ENCODE peak calls at places on chromosomes 12 and 14, in six cellular contexts. L is DND-41, T is lung, H is GM23338, O is endodermal cell, P is ovary. Y is an unnamed sample. For H3K27me3, the result is how much of the 10 kb centered on the place peaks cover.

GRCh38 chr14:30195946-30196345 is 268.3 kb upstream of the PRKD1 start:
- DNase-seq in H (peak), P (no peak), L (no peak), T (no peak), O (no peak), Y (no peak)

GRCh38 chr12:92065018-92065499 is 80.6 kb downstream of the BTG1 start:
- DNase-seq in L (no peak), T (peak), H (no peak), O (no peak), P (no peak), Y (no peak)

GRCh38 chr14:104524726-104525125 is 54.8 kb upstream of the C14orf180 start:
- DNase-seq in L (no peak), T (no peak), O (peak), P (no peak), H (no peak), Y (no peak)

GRCh38 chr14:89032086-89032649 is 207.7 kb downstream of the TTC8 start:
- DNase-seq in P (no peak), T (no peak), H (peak), O (peak), L (no peak), Y (no peak)

GRCh38 chr12:81758421-81759214 is 532 bp downstream of the PPFIA2 start:
- DNase-seq in T (no peak), O (peak), L (no peak), H (peak), P (no peak), Y (peak)

GRCh38 chr12:59736786-59737185 is 141.0 kb downstream of the SLC16A7 start:
- DNase-seq in H (no peak), T (no peak), P (no peak), O (peak), L (no peak), Y (no peak)

GRCh38 chr12:94593822-94594442 is 56.4 kb downstream of the TMCC3 start:
- DNase-seq in O (no peak), P (no peak), T (no peak), L (peak), H (no peak), Y (no peak)

GRCh38 chr12:78584695-78585094 is 279.9 kb upstream of the SYT1 start:
- DNase-seq in P (no peak), T (no peak), L (no peak), H (peak), O (peak), Y (no peak)

GRCh38 chr12:13811061-13811460 is 170.3 kb downstream of the GRIN2B start:
- DNase-seq in H (no peak), O (no peak), T (no peak), P (no peak), L (no peak), Y (no peak)

GRCh38 chr14:20546877-20547276 is 14.0 kb downstream of the RNASE9 start:
- DNase-seq in L (no peak), P (no peak), H (no peak), O (no peak), T (no peak), Y (no peak)

GRCh38 chr14:70808402-70809237 is 693 bp downstream of the MAP3K9 start:
- DNase-seq in L (peak), O (peak), P (peak), T (peak), H (peak), Y (peak)

GRCh38 chr14:50013198-50013918 is 103.0 kb downstream of the VCPKMT start:
- DNase-seq in L (no peak), O (no peak), P (no peak), H (no peak), T (no peak), Y (no peak)

GRCh38 chr12:111578971-111579340 is 20.2 kb downstream of the ATXN2 start:
- DNase-seq in P (no peak), T (no peak), L (no peak), H (no peak), O (no peak), Y (no peak)

GRCh38 chr12:111437816-111438454 is 32.2 kb downstream of the SH2B3 start:
- DNase-seq in O (peak), H (no peak), T (peak), P (no peak), L (no peak), Y (no peak)

GRCh38 chr14:60514378-60515243 is 5.7 kb downstream of the SIX6 start:
- DNase-seq in O (peak), T (no peak), P (no peak), H (peak), L (no peak), Y (no peak)

GRCh38 chr12:89162704-89163261 is 189.5 kb downstream of the DUSP6 start:
- DNase-seq in T (peak), H (no peak), O (no peak), L (peak), P (peak), Y (no peak)

GRCh38 chr14:73724696-73725095 is 10.5 kb upstream of the PNMA1 start:
- DNase-seq in P (no peak), O (no peak), H (no peak), L (no peak), T (no peak), Y (no peak)

GRCh38 chr12:78359530-78359929 is 505.0 kb upstream of the SYT1 start:
- DNase-seq in H (no peak), L (no peak), O (no peak), P (peak), T (no peak), Y (no peak)

GRCh38 chr12:124601699-124602098 is 34.3 kb upstream of the NCOR2 start:
- DNase-seq in O (no peak), P (no peak), T (no peak), H (no peak), L (no peak), Y (no peak)

GRCh38 chr12:716506-716905 is 35.9 kb upstream of the WNK1 start:
- DNase-seq in T (no peak), P (peak), L (no peak), O (no peak), H (no peak), Y (no peak)

GRCh38 chr12:65306603-65307501 is 28.4 kb downstream of the MSRB3 start:
- DNase-seq in P (no peak), H (peak), T (no peak), O (peak), L (peak), Y (no peak)

GRCh38 chr12:24565300-24565699 is 383.6 kb downstream of the BCAT1 start:
- DNase-seq in O (peak), L (no peak), H (peak), T (no peak), P (peak), Y (no peak)

GRCh38 chr12:120774169-120774916 is 48.7 kb downstream of the ACADS start:
- DNase-seq in P (no peak), O (no peak), L (no peak), H (no peak), T (no peak), Y (no peak)

GRCh38 chr14:89755816-89756215 is 198.7 kb downstream of the EFCAB11 start:
- DNase-seq in P (no peak), L (no peak), O (no peak), H (no peak), T (no peak), Y (no peak)

GRCh38 chr12:127223011-127223410 is 1044.0 kb upstream of the TMEM132C start:
- DNase-seq in O (no peak), H (no peak), L (no peak), T (no peak), P (no peak), Y (no peak)

GRCh38 chr12:78179346-78179745 is 348.7 kb downstream of the NAV3 start:
- DNase-seq in O (no peak), T (no peak), H (no peak), L (no peak), P (no peak), Y (no peak)

GRCh38 chr12:82781288-82782078 is 94.8 kb downstream of the TMTC2 start:
- DNase-seq in O (no peak), H (peak), T (no peak), L (no peak), P (no peak), Y (no peak)

GRCh38 chr14:100714205-100714781 is 12.4 kb upstream of the DLK1 start:
- DNase-seq in T (no peak), H (no peak), P (no peak), L (peak), O (no peak), Y (no peak)

GRCh38 chr12:106114084-106115068 is 24.4 kb downstream of the NUAK1 start:
- DNase-seq in P (peak), O (no peak), H (no peak), L (no peak), T (no peak), Y (no peak)

GRCh38 chr14:37870947-37871346 is 275.5 kb downstream of the TTC6 start:
- DNase-seq in P (no peak), H (no peak), O (no peak), L (no peak), T (no peak), Y (no peak)

GRCh38 chr14:36940476-36940875 is 231.9 kb downstream of the SLC25A21 start:
- DNase-seq in T (no peak), H (no peak), P (no peak), L (no peak), O (no peak), Y (no peak)

GRCh38 chr14:90336401-90336800 is 4.7 kb upstream of the NRDE2 start:
- DNase-seq in P (no peak), T (no peak), O (no peak), H (no peak), L (no peak), Y (no peak)

GRCh38 chr14:101334656-101335055 is 226.6 kb upstream of the DIO3 start:
- DNase-seq in L (no peak), O (no peak), H (no peak), T (no peak), P (no peak), Y (no peak)

GRCh38 chr12:111597731-111598636 is 1.1 kb downstream of the ATXN2 start:
- DNase-seq in P (peak), O (peak), T (peak), L (peak), H (peak), Y (peak)

GRCh38 chr12:109539508-109539907 is 33.8 kb downstream of the MMAB start:
- DNase-seq in L (no peak), P (no peak), H (no peak), T (no peak), O (no peak), Y (no peak)

GRCh38 chr12:1592444-1593231 is 1.7 kb downstream of the FBXL14 start:
- DNase-seq in L (peak), P (no peak), H (peak), O (peak), T (no peak), Y (peak)

GRCh38 chr12:25054783-25055144 is 105.9 kb upstream of the BCAT1 start:
- DNase-seq in P (no peak), O (no peak), L (peak), H (no peak), T (no peak), Y (no peak)

GRCh38 chr14:37343307-37344094 is 145.8 kb downstream of the MIPOL1 start:
- DNase-seq in P (no peak), L (no peak), H (no peak), O (no peak), T (no peak), Y (no peak)

GRCh38 chr12:115632323-115632722 is 645.2 kb downstream of the MED13L start:
- DNase-seq in T (no peak), L (no peak), P (no peak), H (peak), O (no peak), Y (no peak)

GRCh38 chr14:92384461-92385133 is 61.6 kb downstream of the SLC24A4 start:
- DNase-seq in P (no peak), H (no peak), L (no peak), O (no peak), T (no peak), Y (no peak)

GRCh38 chr14:92386637-92387036 is 63.7 kb downstream of the SLC24A4 start:
- DNase-seq in T (peak), O (no peak), P (no peak), L (no peak), H (no peak), Y (no peak)

GRCh38 chr14:92387610-92388009 is 64.6 kb downstream of the SLC24A4 start:
- DNase-seq in T (no peak), P (no peak), L (no peak), H (no peak), O (no peak), Y (no peak)

GRCh38 chr14:92385561-92385960 is 62.6 kb downstream of the SLC24A4 start:
- DNase-seq in T (no peak), L (no peak), O (no peak), H (no peak), P (no peak), Y (no peak)

DNA sequence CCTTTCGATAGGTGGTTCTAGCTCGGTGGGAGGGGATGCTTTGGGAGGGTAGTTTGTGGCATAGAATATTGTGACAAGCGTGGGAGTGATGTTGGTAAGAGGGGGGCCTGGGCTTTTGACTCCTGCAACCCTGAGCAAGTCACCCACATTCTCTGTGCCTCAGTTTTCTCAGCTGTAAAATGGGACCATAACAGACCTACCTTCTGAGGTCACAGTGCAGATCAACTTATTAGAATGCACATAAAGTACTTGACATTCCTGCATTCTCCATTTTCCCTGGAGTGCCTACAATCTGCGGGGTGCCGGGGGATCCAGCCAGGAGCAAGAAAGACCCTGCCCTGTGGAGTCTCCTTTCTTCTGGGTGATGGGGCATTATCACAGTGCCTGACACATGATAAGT is 63.2 kb downstream of the SLC24A4 start:
- DNase-seq in H (no peak), O (no peak), T (no peak), L (no peak), P (no peak), Y (no peak)
- H3K4me3 ChIP-seq in H (no peak), O (no peak), T (no peak), L (no peak), P (no peak), Y (no peak)

GRCh38 chr12:113802000-113802749 is 163.9 kb downstream of the RBM19 start:
- DNase-seq in P (no peak), T (no peak), H (no peak), L (no peak), O (no peak), Y (no peak)
- H3K27ac ChIP-seq in P (no peak), T (no peak), H (no peak), L (no peak), O (no peak), Y (no peak)

DNA sequence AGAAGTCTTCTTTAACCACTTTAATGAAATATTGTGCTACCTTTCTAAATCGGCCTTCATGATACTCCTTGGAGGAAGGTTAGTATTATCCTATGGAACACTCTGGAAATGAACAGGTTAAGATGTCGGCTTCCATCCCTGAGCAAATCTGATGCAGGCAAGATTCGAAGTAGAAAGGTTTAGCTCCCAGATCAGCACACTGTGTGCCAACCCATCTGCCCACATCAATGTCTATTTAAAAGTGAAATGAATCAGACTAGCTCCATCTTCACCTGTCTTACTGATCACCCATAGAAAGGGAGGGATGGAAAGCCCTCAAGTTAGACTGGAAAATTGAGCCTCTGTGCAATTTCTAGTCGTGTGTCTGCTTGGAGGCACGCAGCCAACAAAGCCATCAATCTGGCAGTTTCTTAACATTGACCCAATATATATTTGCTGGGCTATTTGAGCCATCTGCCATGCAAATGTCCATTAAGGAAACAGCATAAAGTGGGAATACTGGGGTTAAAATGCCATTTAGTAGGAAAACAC is 506.1 kb downstream of the RMST start:
- DNase-seq in O (no peak), T (no peak), H (no peak), L (no peak), P (no peak), Y (no peak)
- H3K27me3 ChIP-seq in O (under half), T (under half), H (under half), L (under half), P (under half), Y (under half)

GRCh38 chr12:48077111-48077510 is 28.8 kb downstream of the SENP1 start:
- DNase-seq in P (no peak), H (no peak), O (no peak), L (no peak), T (no peak), Y (no peak)

GRCh38 chr12:48072266-48072665 is 33.6 kb downstream of the SENP1 start:
- DNase-seq in L (no peak), H (no peak), T (no peak), P (no peak), O (no peak), Y (no peak)

GRCh38 chr12:48074266-48074665 is 31.6 kb downstream of the SENP1 start:
- DNase-seq in L (no peak), P (no peak), T (no peak), H (no peak), O (no peak), Y (no peak)

GRCh38 chr12:48078901-48079300 is 27.0 kb downstream of the SENP1 start:
- DNase-seq in P (no peak), T (no peak), H (no peak), L (no peak), O (no peak), Y (no peak)

GRCh38 chr12:48075833-48076232 is 30.0 kb downstream of the SENP1 start:
- DNase-seq in T (no peak), H (no peak), L (no peak), P (no peak), O (no peak), Y (no peak)
- H3K4me3 ChIP-seq in T (no peak), H (no peak), L (no peak), P (no peak), O (no peak), Y (no peak)

GRCh38 chr14:54470701-54471100 is 18.1 kb downstream of the GMFB start:
- DNase-seq in H (no peak), L (no peak), T (no peak), P (no peak), O (no peak), Y (no peak)
- H3K27ac ChIP-seq in H (no peak), L (no peak), T (no peak), P (no peak), O (no peak), Y (no peak)

DNA sequence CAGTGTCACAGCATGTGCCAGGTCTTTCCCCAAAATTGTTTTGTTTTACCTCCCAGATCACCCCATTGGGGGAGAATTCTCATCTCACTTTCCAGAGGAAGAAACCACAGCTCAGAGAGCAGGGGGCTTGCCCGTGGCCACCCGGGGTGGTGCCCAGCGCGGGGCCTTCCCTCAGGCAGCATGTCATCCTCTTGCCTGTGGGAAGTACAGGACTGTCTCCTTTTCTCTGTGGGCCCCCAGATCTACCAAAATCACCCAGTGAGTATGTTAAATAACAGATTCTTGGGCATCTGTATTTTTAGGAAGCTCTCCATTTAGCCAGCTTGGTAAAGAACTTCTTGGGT is 5.9 kb downstream of the RPS6KL1 start:
- DNase-seq in O (no peak), T (no peak), H (no peak), L (no peak), P (no peak), Y (no peak)
- H3K27me3 ChIP-seq in O (under half), T (under half), H (under half), L (under half), P (under half), Y (under half)

GRCh38 chr12:53233671-53234091 is 1.7 kb upstream of the RARG start:
- DNase-seq in O (peak), T (no peak), P (no peak), H (peak), L (no peak), Y (no peak)
- H3K4me3 ChIP-seq in O (no peak), T (no peak), P (no peak), H (peak), L (no peak), Y (no peak)

Y was measured in dorsolateral prefrontal cortex.